ENCODE peak calls at places on chromosomes 16 and 17, in four cellular contexts. R is endothelial cell of umbilical vein, X is BE2C, K is body of pancreas. O is an unnamed sample. For H3K4me1, the result is how much of the 10 kb centered on the place peaks cover.

GRCh38 chr17:72383053-72383847 is 262.4 kb downstream of the SOX9 start:
- DNase-seq in R (no peak), X (no peak), K (no peak), O (no peak)

GRCh38 chr17:43745541-43745940 is 13.1 kb downstream of the SOST start:
- DNase-seq in R (no peak), X (peak), K (no peak), O (no peak)

GRCh38 chr16:71188956-71189712 is 41.4 kb downstream of the HYDIN start:
- DNase-seq in R (no peak), X (no peak), K (no peak), O (no peak)

GRCh38 chr16:68892214-68892613 is 48.9 kb downstream of the TANGO6 start:
- DNase-seq in R (no peak), X (no peak), K (no peak), O (no peak)

GRCh38 chr16:974606-975312 is 4.0 kb upstream of the LMF1 start:
- DNase-seq in R (no peak), X (no peak), K (peak), O (no peak)

GRCh38 chr17:82346342-82347300 is 12.4 kb upstream of the TEX19 start:
- DNase-seq in R (no peak), X (no peak), K (no peak), O (no peak)

GRCh38 chr17:63369233-63369632 is 76.9 kb downstream of the CYB561 start:
- DNase-seq in R (no peak), X (no peak), K (no peak), O (no peak)

GRCh38 chr16:90018297-90019200 is 707 bp downstream of the DBNDD1 start:
- DNase-seq in R (peak), X (no peak), K (peak), O (no peak)

GRCh38 chr17:45311762-45312476 is 4.9 kb downstream of the MAP3K14 start:
- DNase-seq in R (no peak), X (peak), K (peak), O (peak)

GRCh38 chr16:31696968-31697743 is 169.5 kb downstream of the AHSP start:
- DNase-seq in R (peak), X (no peak), K (no peak), O (no peak)

GRCh38 chr16:85762970-85763369 is 12.1 kb upstream of the C16orf74 start:
- DNase-seq in R (no peak), X (no peak), K (no peak), O (no peak)

GRCh38 chr16:85757341-85757822 is 6.5 kb upstream of the C16orf74 start:
- DNase-seq in R (no peak), X (no peak), K (no peak), O (no peak)

GRCh38 chr16:85761866-85762265 is 11.0 kb upstream of the C16orf74 start:
- DNase-seq in R (no peak), X (no peak), K (no peak), O (no peak)

GRCh38 chr16:85759136-85759535 is 8.2 kb upstream of the C16orf74 start:
- DNase-seq in R (no peak), X (no peak), K (no peak), O (no peak)

GRCh38 chr16:85759631-85760419 is 8.9 kb upstream of the C16orf74 start:
- DNase-seq in R (no peak), X (peak), K (peak), O (no peak)
- H3K4me1 ChIP-seq in R (under half), X (under half), K (under half), O (under half)

GRCh38 chr16:50001144-50001543 is 23.9 kb upstream of the CNEP1R1 start:
- DNase-seq in R (no peak), X (no peak), K (no peak), O (no peak)
- H3K4me1 ChIP-seq in R (under half), X (under half), K (under half), O (under half)

DNA sequence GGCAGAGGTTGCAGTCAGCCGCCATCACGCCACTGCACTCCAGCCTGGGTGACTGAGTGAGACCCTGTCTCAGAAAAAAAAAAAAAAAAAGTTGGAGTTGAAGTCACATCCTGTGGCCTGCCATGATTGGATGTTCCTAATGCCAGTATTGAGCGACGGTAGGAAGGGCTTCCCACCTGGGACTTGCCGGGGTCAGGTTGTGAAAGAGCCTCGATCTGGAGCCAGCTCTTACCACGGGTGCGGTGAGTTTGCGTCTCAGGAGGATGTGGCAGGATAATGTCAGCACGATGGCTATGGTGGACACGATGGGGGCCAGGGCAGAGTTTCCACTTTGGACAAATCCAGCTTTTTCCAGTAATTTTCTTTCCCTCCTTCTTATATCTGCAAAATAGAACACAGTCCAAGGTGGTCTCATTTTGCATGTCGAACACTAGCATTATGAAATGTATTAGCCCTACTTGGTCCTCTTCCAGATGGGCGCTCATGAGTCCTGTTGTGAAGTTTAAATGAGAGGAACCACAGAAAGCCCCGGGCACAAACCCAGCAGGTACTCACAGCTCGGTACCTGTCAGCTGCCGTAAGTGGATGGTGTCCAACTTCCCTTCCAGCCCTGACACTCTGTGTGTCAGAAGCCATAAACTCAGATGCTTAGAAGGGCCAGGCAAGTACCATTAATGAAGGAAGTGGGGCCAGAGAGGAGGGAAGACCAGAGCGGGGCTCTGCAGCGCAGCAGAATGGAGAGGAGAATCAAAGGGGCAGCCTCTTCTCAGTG is 22.2 kb downstream of the ABCC12 start:
- DNase-seq in R (no peak), X (no peak), K (peak), O (peak)
- H3K4me1 ChIP-seq in R (under half), X (under half), K (under half), O (under half)

GRCh38 chr17:59830846-59831486 is 61.8 kb downstream of the TUBD1 start:
- DNase-seq in R (no peak), X (no peak), K (no peak), O (no peak)
- H3K4me1 ChIP-seq in R (under half), X (under half), K (half or more), O (under half)

DNA sequence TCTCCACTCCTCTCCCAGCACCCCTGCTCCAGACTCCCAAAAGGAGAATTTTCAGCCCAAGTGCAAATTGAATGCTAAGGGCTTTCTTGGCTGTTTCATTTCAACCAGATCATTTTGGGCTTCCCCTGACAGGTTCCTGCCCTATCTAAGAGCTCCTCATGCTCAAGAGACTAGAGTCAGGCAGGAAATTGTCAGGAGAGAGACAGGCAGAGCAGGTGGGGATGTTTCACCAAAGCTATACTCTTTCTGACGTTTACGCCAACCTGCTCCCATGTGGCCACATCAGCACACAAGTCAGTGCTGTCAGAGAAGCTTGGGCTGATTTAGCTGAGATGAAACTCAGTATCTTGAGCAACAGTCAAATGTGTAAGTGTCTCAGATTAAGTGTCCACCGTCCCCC is 31.4 kb downstream of the HIC1 start:
- DNase-seq in R (no peak), X (no peak), K (no peak), O (no peak)
- H3K4me1 ChIP-seq in R (half or more), X (under half), K (under half), O (under half)

DNA sequence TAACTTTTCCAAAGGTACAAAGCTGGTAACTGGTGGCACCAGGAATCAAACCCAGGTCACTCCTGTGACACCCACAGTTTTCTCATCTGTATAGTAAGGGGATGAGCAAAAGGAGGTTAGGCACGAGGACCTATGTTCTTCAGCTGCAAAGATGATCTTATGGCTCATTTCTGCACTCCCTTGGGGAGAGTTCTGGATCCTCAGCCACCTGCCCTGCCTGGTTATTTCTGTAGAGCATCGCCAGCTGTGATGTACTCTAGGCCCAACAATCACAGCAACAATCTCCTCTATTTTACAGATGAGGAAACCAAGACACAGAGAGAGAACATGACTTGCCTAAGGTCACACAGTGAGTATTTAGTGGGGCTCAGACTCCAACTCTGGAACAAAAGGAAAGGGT is 5.4 kb upstream of the CPNE2 start:
- DNase-seq in R (no peak), X (no peak), K (no peak), O (no peak)
- H3K4me1 ChIP-seq in R (under half), X (under half), K (under half), O (under half)

GRCh38 chr17:36942031-36942599 is 4.8 kb downstream of the LHX1 start:
- DNase-seq in R (no peak), X (no peak), K (no peak), O (no peak)

GRCh38 chr17:36941265-36942021 is 4.2 kb downstream of the LHX1 start:
- DNase-seq in R (no peak), X (no peak), K (no peak), O (no peak)

GRCh38 chr17:36939944-36940312 is 2.7 kb downstream of the LHX1 start:
- DNase-seq in R (no peak), X (no peak), K (no peak), O (no peak)

GRCh38 chr17:36939059-36939943 is 2.0 kb downstream of the LHX1 start:
- DNase-seq in R (no peak), X (no peak), K (no peak), O (no peak)

GRCh38 chr17:36940313-36941264 is 3.3 kb downstream of the LHX1 start:
- DNase-seq in R (no peak), X (no peak), K (no peak), O (no peak)
- H3K4me1 ChIP-seq in R (under half), X (under half), K (half or more), O (under half)